ENCODE peak calls at places on chromosomes 2 and 18, in nine cellular contexts. U is GM10248, Q is fibroblast of the aortic adventitia, X is DND-41, I is hepatocyte, K is B cell, J is body of pancreas, H is cardiac fibroblast, S is HFF-Myc. V is an unnamed sample.

GRCh38 chr2:105885456-105885855 is 140.7 kb downstream of the NCK2 start:
- DNase-seq in U (no peak), Q (no peak), X (no peak), I (no peak), K (no peak), J (no peak), H (no peak), S (no peak), V (no peak)

GRCh38 chr2:16303761-16304160 is 361.9 kb downstream of the CYRIA start:
- DNase-seq in U (no peak), Q (no peak), X (no peak), I (no peak), K (no peak), J (no peak), H (no peak), S (no peak), V (no peak)

GRCh38 chr2:152618188-152618564 is 99.1 kb downstream of the PRPF40A start:
- DNase-seq in U (no peak), Q (no peak), X (no peak), I (no peak), K (no peak), J (no peak), H (no peak), S (no peak), V (no peak)

GRCh38 chr2:73295751-73296400 is 2.5 kb upstream of the EGR4 start:
- DNase-seq in U (no peak), Q (no peak), X (no peak), I (no peak), K (no peak), J (no peak), H (no peak), S (no peak), V (no peak)

GRCh38 chr2:88658890-88659881 is 31.9 kb upstream of the EIF2AK3 start:
- DNase-seq in U (no peak), Q (peak; percentile 84), X (no peak), I (peak; percentile 70), K (no peak), J (peak; percentile 34), H (peak; percentile 78), S (peak; percentile 72), V (no peak)

GRCh38 chr2:127150996-127151395 is 44.0 kb upstream of the BIN1 start:
- DNase-seq in U (no peak), Q (no peak), X (no peak), I (no peak), K (no peak), J (no peak), H (no peak), S (no peak), V (no peak)

GRCh38 chr18:24987271-24987932 is 364.6 kb downstream of the ZNF521 start:
- DNase-seq in U (no peak), Q (peak; percentile 25), X (no peak), I (peak; percentile 27), K (no peak), J (no peak), H (peak; percentile 16), S (no peak), V (no peak)

GRCh38 chr2:177692828-177693269 is 300.3 kb downstream of the AGPS start:
- DNase-seq in U (no peak), Q (no peak), X (no peak), I (peak; percentile 32), K (no peak), J (peak; percentile 10), H (no peak), S (no peak), V (no peak)

GRCh38 chr18:49597152-49597551 is 35.3 kb downstream of the LIPG start:
- DNase-seq in U (no peak), Q (no peak), X (no peak), I (no peak), K (no peak), J (peak; percentile 31), H (no peak), S (no peak), V (no peak)

GRCh38 chr2:121034551-121034950 is 250.5 kb downstream of the TFCP2L1 start:
- DNase-seq in U (no peak), Q (no peak), X (no peak), I (no peak), K (no peak), J (no peak), H (no peak), S (no peak), V (no peak)

GRCh38 chr2:167550448-167550847 is 662.2 kb downstream of the XIRP2 start:
- DNase-seq in U (peak; percentile 10), Q (no peak), X (no peak), I (peak; percentile 11), K (no peak), J (no peak), H (peak; percentile 14), S (no peak), V (peak; percentile 14)

GRCh38 chr2:241773511-241774418 is 2.9 kb upstream of the GAL3ST2 start:
- DNase-seq in U (no peak), Q (no peak), X (peak; percentile 2), I (no peak), K (no peak), J (no peak), H (no peak), S (no peak), V (peak; percentile 39)

GRCh38 chr18:39825485-39825884 is 2129.5 kb upstream of the PIK3C3 start:
- DNase-seq in U (no peak), Q (no peak), X (no peak), I (no peak), K (no peak), J (no peak), H (peak; percentile 8), S (no peak), V (no peak)

GRCh38 chr2:127007652-127008051 is 99.3 kb downstream of the BIN1 start:
- DNase-seq in U (no peak), Q (peak; percentile 74), X (no peak), I (no peak), K (no peak), J (no peak), H (peak; percentile 56), S (no peak), V (no peak)

DNA sequence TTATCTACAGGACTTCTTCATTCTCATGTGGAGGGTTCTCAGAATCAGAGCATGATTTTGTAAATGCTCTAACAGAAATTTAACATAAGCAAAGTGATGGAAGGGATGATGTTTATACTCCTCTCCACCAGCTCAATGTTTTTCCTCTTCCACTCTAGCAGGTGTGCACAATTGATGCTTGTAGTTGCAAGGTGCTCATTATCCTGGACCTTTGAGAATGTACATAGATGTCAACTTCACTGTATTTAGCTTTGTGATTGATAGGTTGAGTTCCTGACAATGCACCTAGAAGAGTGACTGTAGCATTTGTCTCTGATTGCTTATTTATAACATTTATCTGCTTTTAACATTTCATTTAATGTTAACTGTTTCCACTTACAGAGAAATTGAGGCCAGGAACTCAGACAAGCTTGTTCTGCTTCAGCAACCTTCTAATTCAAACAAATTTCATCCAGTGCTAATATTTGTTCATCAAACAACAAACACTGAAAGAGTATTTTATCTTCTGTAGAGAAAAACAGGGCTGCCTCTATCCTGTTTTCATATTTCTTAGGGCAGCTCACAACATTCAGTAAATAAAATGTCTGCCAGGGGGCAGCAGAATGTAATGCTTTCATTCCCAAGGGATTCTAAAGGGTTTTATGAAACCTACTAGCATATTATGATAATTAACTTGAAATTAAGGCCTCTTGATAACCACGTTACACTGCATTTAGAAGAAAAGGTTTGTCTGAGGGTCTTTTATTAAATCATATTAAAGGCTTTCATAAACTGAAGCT is 127.9 kb upstream of the NOL4 start:
- DNase-seq in U (no peak), Q (no peak), X (no peak), I (peak; percentile 16), K (no peak), J (peak; percentile 42), H (peak; percentile 0), S (no peak), V (no peak)
- TF ChIP-seq CTCF in U (no peak), Q (no peak), X (no peak), I (peak; percentile 47), K (no peak), J (no peak), H (peak; percentile 2), S (no peak), V (no peak)

DNA sequence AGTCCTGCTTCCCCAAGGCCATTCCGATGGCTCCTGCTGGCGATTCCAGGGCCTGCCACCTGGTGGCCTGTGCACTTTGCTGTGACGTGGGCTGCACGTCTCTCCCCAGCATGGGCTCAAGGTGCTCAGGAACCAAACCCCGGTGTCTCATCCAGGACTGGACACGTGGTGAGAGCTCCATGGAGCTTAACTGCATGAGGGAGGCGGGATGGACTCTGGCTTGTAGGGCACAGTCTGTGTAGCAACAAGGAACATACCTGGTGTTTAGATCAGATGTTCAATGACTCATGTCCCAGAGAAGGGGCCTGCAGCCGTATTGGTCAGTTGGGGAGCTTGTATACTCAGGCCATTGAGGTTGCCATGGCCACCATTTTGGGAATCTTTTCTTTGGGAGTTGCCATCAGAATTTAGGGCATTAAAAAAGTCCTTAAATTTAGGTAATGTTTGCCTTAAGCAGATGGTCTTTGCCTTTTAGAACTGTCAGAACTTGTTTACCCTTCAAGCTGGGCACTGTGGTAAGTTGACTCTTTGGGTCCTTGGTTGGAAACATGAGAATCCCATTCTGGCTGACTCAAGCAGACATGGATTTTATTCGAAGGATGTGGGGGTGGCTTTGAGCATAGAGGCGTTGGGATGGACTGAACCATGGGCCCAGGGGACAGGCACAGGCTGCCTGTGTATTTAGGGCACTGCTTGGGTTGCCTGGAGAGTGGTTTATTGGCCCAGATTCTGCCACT is 21.0 kb downstream of the AGAP1 start:
- DNase-seq in U (no peak), Q (no peak), X (no peak), I (peak; percentile 71), K (no peak), J (no peak), H (no peak), S (no peak), V (no peak)
- TF ChIP-seq CTCF in U (no peak), Q (no peak), X (peak; percentile 17), I (no peak), K (no peak), J (no peak), H (no peak), S (no peak), V (no peak)

DNA sequence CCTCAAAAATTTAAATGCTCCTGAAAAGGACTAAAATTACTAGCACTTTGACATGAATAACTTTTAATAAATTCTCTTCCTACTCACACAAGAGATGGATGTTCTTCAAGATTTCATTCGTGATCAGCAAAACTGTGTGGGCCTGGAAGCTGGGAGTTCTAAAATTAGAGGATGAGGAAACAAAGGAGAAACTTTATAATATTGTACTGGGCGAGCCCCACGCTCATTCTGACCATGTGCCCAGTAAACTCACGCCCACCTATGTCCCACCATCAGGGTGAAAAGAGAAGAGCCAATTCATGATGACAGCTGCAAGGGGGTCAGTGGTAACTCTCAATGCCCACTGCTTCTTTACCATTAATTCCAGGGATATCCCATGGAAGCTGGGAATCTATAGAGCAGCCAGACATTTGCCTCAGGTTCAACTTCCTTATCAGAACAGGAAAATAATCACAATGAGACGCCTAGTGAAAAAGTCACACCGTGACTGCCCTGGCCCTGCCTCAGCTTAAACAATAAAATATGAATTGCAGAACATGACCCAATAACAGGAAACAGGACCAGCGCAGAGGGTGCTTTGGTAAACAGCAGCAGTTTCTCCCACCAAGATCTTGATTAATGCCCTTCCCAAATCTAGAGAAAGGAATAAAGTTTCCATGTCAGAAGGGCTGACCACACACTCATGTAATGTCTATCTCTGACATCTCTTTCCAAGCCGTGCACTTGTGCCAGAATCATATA is 438.6 kb downstream of the TXNL1 start:
- DNase-seq in U (no peak), Q (no peak), X (no peak), I (no peak), K (no peak), J (no peak), H (peak; percentile 27), S (no peak), V (no peak)
- TF ChIP-seq CTCF in U (no peak), Q (no peak), X (no peak), I (no peak), K (no peak), J (no peak), H (no peak), S (no peak), V (no peak)

GRCh38 chr18:40852406-40852805 is 1102.6 kb upstream of the PIK3C3 start:
- DNase-seq in U (no peak), Q (no peak), X (no peak), I (no peak), K (no peak), J (no peak), H (no peak), S (no peak), V (no peak)
- TF ChIP-seq CTCF in U (no peak), Q (no peak), X (no peak), I (no peak), K (no peak), J (no peak), H (no peak), S (no peak), V (no peak)

V was measured in GM20000.